ENCODE peak calls at places on chromosomes 12 and 14, in seven cellular contexts. P, Q, M, R, Z, N and L are unnamed samples.
A peak's percentile ranks its signal among the peaks of the same experiment; 100 is the strongest.

GRCh38 chr12:5376591-5377207 is 55.2 kb upstream of the NTF3 start:
- DNase-seq in P (no peak), Q (no peak), M (no peak), R (no peak), Z (no peak), N (no peak), L (peak; percentile 38)

GRCh38 chr14:61562321-61563161 is 132.8 kb upstream of the HIF1A start:
- DNase-seq in P (no peak), Q (peak; percentile 99), M (no peak), R (peak; percentile 91), Z (peak; percentile 97), N (no peak), L (peak; percentile 59)

GRCh38 chr12:49909328-49909727 is 5.6 kb upstream of the FAIM2 start:
- DNase-seq in P (no peak), Q (no peak), M (no peak), R (no peak), Z (no peak), N (no peak), L (no peak)

GRCh38 chr14:74915426-74915825 is 7.6 kb downstream of the RPS6KL1 start:
- DNase-seq in P (no peak), Q (no peak), M (no peak), R (no peak), Z (no peak), N (no peak), L (no peak)

GRCh38 chr12:46450279-46450748 is 77.7 kb upstream of the SLC38A2 start:
- DNase-seq in P (peak; percentile 60), Q (no peak), M (peak; percentile 24), R (no peak), Z (no peak), N (no peak), L (peak; percentile 43)

GRCh38 chr12:90333939-90334338 is 621.0 kb downstream of the CCER1 start:
- DNase-seq in P (no peak), Q (peak; percentile 43), M (no peak), R (no peak), Z (no peak), N (no peak), L (no peak)

GRCh38 chr14:23485311-23485710 is 15.8 kb downstream of the NGDN start:
- DNase-seq in P (no peak), Q (no peak), M (no peak), R (no peak), Z (no peak), N (peak; percentile 54), L (no peak)

GRCh38 chr12:132506730-132507538 is 17.0 kb downstream of the FBRSL1 start:
- DNase-seq in P (no peak), Q (peak; percentile 69), M (peak; percentile 65), R (peak; percentile 26), Z (no peak), N (no peak), L (peak; percentile 94)

GRCh38 chr12:47773062-47773857 is at the start of gene SLC48A1:
- DNase-seq in P (peak; percentile 65), Q (peak; percentile 44), M (peak; percentile 76), R (no peak), Z (no peak), N (peak; percentile 86), L (peak; percentile 89)

GRCh38 chr12:104748356-104748755 is 209.7 kb downstream of the SLC41A2 start:
- DNase-seq in P (no peak), Q (no peak), M (no peak), R (no peak), Z (no peak), N (no peak), L (no peak)

GRCh38 chr14:105227346-105227745 is 21.0 kb upstream of the BTBD6 start:
- DNase-seq in P (no peak), Q (no peak), M (no peak), R (no peak), Z (no peak), N (no peak), L (no peak)

GRCh38 chr14:65846469-65846868 is 433.9 kb downstream of the FUT8 start:
- DNase-seq in P (no peak), Q (no peak), M (peak; percentile 29), R (no peak), Z (no peak), N (peak; percentile 22), L (no peak)

GRCh38 chr14:23358553-23359166 is 6.0 kb upstream of the SLC22A17 start:
- DNase-seq in P (no peak), Q (no peak), M (no peak), R (no peak), Z (no peak), N (no peak), L (no peak)

GRCh38 chr12:92062539-92063493 is 82.8 kb downstream of the BTG1 start:
- DNase-seq in P (no peak), Q (no peak), M (no peak), R (no peak), Z (no peak), N (no peak), L (no peak)

GRCh38 chr12:30463636-30464035 is 232.0 kb downstream of the IPO8 start:
- DNase-seq in P (no peak), Q (no peak), M (no peak), R (no peak), Z (no peak), N (no peak), L (no peak)

GRCh38 chr12:16095531-16096110 is 181.9 kb downstream of the SLC15A5 start:
- DNase-seq in P (no peak), Q (peak; percentile 2), M (no peak), R (no peak), Z (no peak), N (no peak), L (no peak)

GRCh38 chr14:62763951-62764350 is 281.3 kb downstream of the KCNH5 start:
- DNase-seq in P (no peak), Q (no peak), M (no peak), R (no peak), Z (no peak), N (no peak), L (no peak)

GRCh38 chr12:127178463-127178862 is 1088.5 kb upstream of the TMEM132C start:
- DNase-seq in P (no peak), Q (no peak), M (no peak), R (no peak), Z (no peak), N (no peak), L (no peak)

GRCh38 chr12:121576851-121577391 is 3.9 kb downstream of the KDM2B start:
- DNase-seq in P (no peak), Q (peak; percentile 91), M (no peak), R (peak; percentile 55), Z (peak; percentile 68), N (peak; percentile 92), L (peak; percentile 57)

GRCh38 chr12:27013606-27014084 is 539 bp downstream of the TM7SF3 start:
- DNase-seq in P (no peak), Q (peak; percentile 51), M (peak; percentile 23), R (peak; percentile 13), Z (peak; percentile 55), N (peak; percentile 20), L (peak; percentile 55)

GRCh38 chr14:90388437-90388836 is 8.4 kb upstream of the CALM1 start:
- DNase-seq in P (no peak), Q (peak; percentile 80), M (no peak), R (peak; percentile 67), Z (no peak), N (peak; percentile 74), L (peak; percentile 84)

GRCh38 chr12:58920102-58920955 is at the start of gene LRIG3:
- DNase-seq in P (peak; percentile 14), Q (peak; percentile 89), M (peak; percentile 89), R (peak; percentile 88), Z (peak; percentile 62), N (peak; percentile 89), L (peak; percentile 98)

GRCh38 chr12:54220567-54220966 is 31.8 kb upstream of the SMUG1 start:
- DNase-seq in P (no peak), Q (no peak), M (no peak), R (no peak), Z (no peak), N (no peak), L (no peak)

GRCh38 chr14:52906141-52906601 is 44.7 kb downstream of the FERMT2 start:
- DNase-seq in P (no peak), Q (peak; percentile 87), M (no peak), R (peak; percentile 57), Z (peak; percentile 91), N (no peak), L (no peak)